ENCODE peak calls at places on chromosomes 1 and 21, in six cellular contexts. F is COR-L47; E is colonic mucosa; S is HFFc6; K is AG09319; A is stimulated activated CD4-positive, alpha-beta T cell treated with anti-CD3 and anti-CD28 coated beads, TNF-alpha, amount 100 ng/mL, for 1 hour. B is an unnamed sample.
A peak's percentile ranks its signal among the peaks of the same experiment; 100 is the strongest.

GRCh38 chr1:197736689-197737088 is 38.6 kb downstream of the DENND1B start:
- DNase-seq in E (no peak), S (peak; percentile 88), K (peak; percentile 18), A (no peak), F (no peak), B (no peak)

GRCh38 chr1:11804666-11805453 is 904 bp downstream of the MTHFR start:
- DNase-seq in F (peak; percentile 85), E (peak; percentile 59), S (no peak), K (no peak), A (peak; percentile 22), B (peak; percentile 70)

GRCh38 chr1:12472798-12473551 is 145.0 kb downstream of the DHRS3 start:
- DNase-seq in F (no peak), K (no peak), A (peak; percentile 53), S (no peak), E (no peak), B (no peak)

GRCh38 chr1:6414443-6414844 is 5.3 kb downstream of the HES2 start:
- DNase-seq in F (no peak), A (peak; percentile 34), K (peak; percentile 7), S (peak; percentile 46), E (peak; percentile 62), B (no peak)

GRCh38 chr21:16071761-16072160 is 342.0 kb downstream of the USP25 start:
- DNase-seq in S (no peak), E (no peak), F (no peak), A (no peak), K (no peak), B (no peak)

GRCh38 chr1:166952002-166952746 is 23.2 kb downstream of the ILDR2 start:
- DNase-seq in E (no peak), S (peak; percentile 32), F (no peak), K (no peak), A (no peak), B (no peak)

GRCh38 chr1:6108476-6108875 is 62.8 kb downstream of the KCNAB2 start:
- DNase-seq in A (no peak), F (no peak), K (no peak), E (no peak), S (no peak), B (no peak)

GRCh38 chr1:15953791-15954201 is 22.1 kb downstream of the ZBTB17 start:
- DNase-seq in F (peak; percentile 72), E (no peak), K (no peak), S (no peak), A (no peak), B (no peak)

GRCh38 chr1:33161061-33161681 is 20.7 kb downstream of the TRIM62 start:
- DNase-seq in K (no peak), S (no peak), E (no peak), A (no peak), F (peak; percentile 97), B (no peak)

GRCh38 chr1:34370748-34371147 is 194.0 kb downstream of the C1orf94 start:
- DNase-seq in S (no peak), F (no peak), E (no peak), A (no peak), K (no peak), B (peak; percentile 6)

GRCh38 chr1:236507022-236507700 is 16.6 kb upstream of the LGALS8 start:
- DNase-seq in A (no peak), K (no peak), E (no peak), S (peak; percentile 7), F (no peak), B (no peak)

GRCh38 chr21:42692688-42693087 is 39.3 kb downstream of the PDE9A start:
- DNase-seq in E (no peak), A (no peak), K (no peak), F (no peak), S (no peak), B (no peak)

GRCh38 chr1:8914471-8914870 is 31.2 kb upstream of the CA6 start:
- DNase-seq in E (no peak), F (no peak), A (no peak), K (no peak), S (no peak), B (no peak)

GRCh38 chr21:42248783-42249597 is 30.1 kb downstream of the ABCG1 start:
- DNase-seq in F (no peak), K (no peak), S (no peak), A (no peak), E (no peak), B (no peak)

GRCh38 chr1:191831572-191831971 is 326.7 kb upstream of the RGS18 start:
- DNase-seq in K (no peak), F (no peak), S (no peak), E (no peak), A (no peak), B (no peak)

GRCh38 chr1:68174173-68175113 is 57.9 kb downstream of the WLS start:
- DNase-seq in F (no peak), S (peak; percentile 92), A (no peak), K (peak; percentile 87), E (peak; percentile 69), B (peak; percentile 71)

GRCh38 chr1:108590947-108591346 is 31.0 kb downstream of the EEIG2 start:
- DNase-seq in A (no peak), F (no peak), K (peak; percentile 95), S (peak; percentile 97), E (no peak), B (no peak)

GRCh38 chr1:2988256-2988655 is 33.0 kb upstream of the ACTRT2 start:
- DNase-seq in A (no peak), K (no peak), E (no peak), S (no peak), F (no peak), B (no peak)

GRCh38 chr1:2098839-2099785 is 48.9 kb downstream of the PRKCZ start:
- DNase-seq in A (no peak), K (no peak), S (no peak), F (no peak), E (no peak), B (no peak)

GRCh38 chr1:156383023-156383422 is 14.0 kb downstream of the RHBG start:
- DNase-seq in E (peak; percentile 49), S (peak; percentile 39), A (peak; percentile 41), F (peak; percentile 76), K (no peak), B (peak; percentile 51)

GRCh38 chr1:66917476-66917875 is 7.2 kb downstream of the DNAI4 start:
- DNase-seq in S (no peak), E (no peak), F (no peak), A (no peak), K (no peak), B (no peak)

GRCh38 chr1:111733183-111733995 is 5.8 kb downstream of the INKA2 start:
- DNase-seq in K (peak; percentile 46), E (peak; percentile 41), F (no peak), S (peak; percentile 88), A (no peak), B (peak; percentile 66)

GRCh38 chr1:45306319-45306718 is 20.4 kb upstream of the HPDL start:
- DNase-seq in S (no peak), K (no peak), A (no peak), E (no peak), F (no peak), B (no peak)

GRCh38 chr1:102174259-102174863 is 177.6 kb upstream of the OLFM3 start:
- DNase-seq in E (peak; percentile 40), A (no peak), F (no peak), S (no peak), K (no peak), B (no peak)

GRCh38 chr1:6726253-6726652 is 24.6 kb upstream of the DNAJC11 start:
- DNase-seq in K (no peak), F (no peak), E (no peak), A (no peak), S (no peak), B (no peak)